ENCODE peak calls at places on chromosomes 5 and 9, in six cellular contexts. V is upper lobe of left lung, I is K562, T is A549, R is GM12878, S is HepG2. K is an unnamed sample.
A peak's percentile ranks its signal among the peaks of the same experiment; 100 is the strongest.

GRCh38 chr5:178107889-178108288 is 5.4 kb upstream of the N4BP3 start:
- ATAC-seq in V (no peak), I (no peak), T (peak; percentile 23), R (no peak), S (no peak), K (no peak)

GRCh38 chr5:176980818-176981217 is 25.8 kb downstream of the UIMC1 start:
- ATAC-seq in V (no peak), I (no peak), T (no peak), R (no peak), S (no peak), K (no peak)

GRCh38 chr9:79623799-79624721 is 52.3 kb downstream of the TLE4 start:
- ATAC-seq in V (peak; percentile 90), I (peak; percentile 86), T (peak; percentile 79), R (peak; percentile 97), S (peak; percentile 43), K (peak; percentile 55)

GRCh38 chr9:124618476-124618875 is 111.3 kb upstream of the NR5A1 start:
- ATAC-seq in V (no peak), I (no peak), T (peak; percentile 40), R (peak; percentile 3), S (no peak), K (no peak)

GRCh38 chr5:142845402-142845901 is 75.3 kb downstream of the ARHGAP26 start:
- ATAC-seq in V (no peak), I (peak; percentile 68), T (peak; percentile 33), R (peak; percentile 62), S (peak; percentile 42), K (peak; percentile 26)

GRCh38 chr9:93893899-93894690 is 61.1 kb downstream of the BARX1 start:
- ATAC-seq in V (no peak), I (no peak), T (no peak), R (no peak), S (peak; percentile 94), K (no peak)

GRCh38 chr5:40452874-40453624 is 226.7 kb upstream of the PTGER4 start:
- ATAC-seq in V (no peak), I (no peak), T (no peak), R (peak; percentile 40), S (no peak), K (no peak)

GRCh38 chr9:93398471-93398870 is 53.0 kb upstream of the FAM120A start:
- ATAC-seq in V (no peak), I (no peak), T (no peak), R (no peak), S (no peak), K (no peak)

GRCh38 chr9:83981126-83981871 is 694 bp downstream of the RMI1 start:
- ATAC-seq in V (no peak), I (peak; percentile 8), T (peak; percentile 32), R (peak; percentile 2), S (peak; percentile 41), K (no peak)

GRCh38 chr5:13601152-13601551 is 343.3 kb downstream of the DNAH5 start:
- ATAC-seq in V (no peak), I (no peak), T (no peak), R (no peak), S (no peak), K (no peak)

GRCh38 chr9:127822108-127822507 is 19.4 kb downstream of the FPGS start:
- ATAC-seq in V (no peak), I (no peak), T (no peak), R (no peak), S (no peak), K (no peak)

GRCh38 chr5:172999351-172999973 is 15.9 kb downstream of the ATP6V0E1 start:
- ATAC-seq in V (no peak), I (no peak), T (peak; percentile 27), R (no peak), S (no peak), K (peak; percentile 63)

GRCh38 chr5:66339896-66340295 is 195.8 kb downstream of the SREK1 start:
- ATAC-seq in V (peak; percentile 37), I (no peak), T (no peak), R (no peak), S (no peak), K (peak; percentile 36)

GRCh38 chr5:96876292-96876850 is at the start of gene ERAP2:
- ATAC-seq in V (no peak), I (peak; percentile 72), T (peak; percentile 65), R (peak; percentile 58), S (peak; percentile 59), K (peak; percentile 55)

GRCh38 chr5:117414926-117415325 is 840.3 kb upstream of the SEMA6A start:
- ATAC-seq in V (no peak), I (no peak), T (no peak), R (no peak), S (no peak), K (no peak)

GRCh38 chr5:3659907-3660306 is 64.3 kb downstream of the IRX1 start:
- ATAC-seq in V (peak; percentile 81), I (no peak), T (no peak), R (no peak), S (no peak), K (no peak)

GRCh38 chr5:42555797-42556196 is 132.6 kb downstream of the GHR start:
- ATAC-seq in V (no peak), I (no peak), T (no peak), R (no peak), S (peak; percentile 55), K (no peak)

GRCh38 chr9:1100945-1101344 is 50.8 kb downstream of the DMRT2 start:
- ATAC-seq in V (no peak), I (no peak), T (peak; percentile 91), R (peak; percentile 59), S (peak; percentile 98), K (peak; percentile 48)

GRCh38 chr9:34291019-34291418 is 38.0 kb downstream of the KIF24 start:
- ATAC-seq in V (no peak), I (no peak), T (no peak), R (no peak), S (no peak), K (no peak)

GRCh38 chr5:140658870-140659269 is 5.8 kb upstream of the WDR55 start:
- ATAC-seq in V (no peak), I (no peak), T (no peak), R (no peak), S (no peak), K (no peak)

GRCh38 chr5:140664018-140664352 is 719 bp upstream of the WDR55 start:
- ATAC-seq in V (no peak), I (no peak), T (no peak), R (no peak), S (no peak), K (no peak)

GRCh38 chr5:140664353-140665119 is at the start of gene WDR55:
- ATAC-seq in V (peak; percentile 98), I (peak; percentile 98), T (peak; percentile 99), R (peak; percentile 98), S (peak; percentile 99), K (peak; percentile 99)
- TF ChIP-seq EP300 in V (peak; percentile 44), I (peak; percentile 3), T (no peak), R (no peak), S (peak; percentile 8), K (no peak)

GRCh38 chr9:70439991-70440706 is 25.7 kb upstream of the KLF9 start:
- ATAC-seq in V (no peak), I (peak; percentile 49), T (peak; percentile 61), R (no peak), S (no peak), K (no peak)

GRCh38 chr9:70441622-70442021 is 27.2 kb upstream of the KLF9 start:
- ATAC-seq in V (no peak), I (no peak), T (no peak), R (no peak), S (peak; percentile 82), K (no peak)

GRCh38 chr9:70435948-70436347 is 21.5 kb upstream of the KLF9 start:
- ATAC-seq in V (no peak), I (no peak), T (no peak), R (no peak), S (no peak), K (peak; percentile 40)

GRCh38 chr9:70442328-70442848 is 27.9 kb upstream of the KLF9 start:
- ATAC-seq in V (no peak), I (no peak), T (no peak), R (no peak), S (no peak), K (no peak)

DNA sequence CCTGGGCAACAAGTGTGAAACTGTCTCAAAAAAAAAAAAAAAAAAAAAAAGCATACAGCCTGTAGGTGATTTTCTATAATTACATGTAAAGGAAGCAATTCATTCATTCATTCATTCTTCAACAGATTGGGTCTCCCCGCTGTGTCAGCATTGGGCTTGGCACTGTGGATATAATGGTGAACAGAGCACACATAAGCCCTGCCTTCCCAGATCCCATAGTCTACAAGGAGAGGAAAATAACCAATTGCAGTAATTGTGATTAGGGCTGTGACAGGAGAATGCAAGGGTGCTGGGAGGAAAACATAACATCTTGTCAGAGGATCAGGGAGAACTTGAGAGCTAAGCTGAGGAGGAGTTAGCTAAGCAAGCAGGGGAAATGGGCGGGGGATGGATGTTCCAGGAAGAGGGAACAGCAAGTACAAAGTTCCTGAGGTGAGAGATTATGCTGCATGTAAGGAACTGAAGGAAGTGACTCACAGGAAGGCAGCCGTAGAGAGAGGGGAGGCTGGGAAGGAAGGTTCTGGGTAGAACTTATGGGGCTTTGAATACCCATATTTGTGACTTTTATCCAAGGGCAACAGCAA is 24.0 kb upstream of the KLF9 start:
- ATAC-seq in V (peak; percentile 75), I (peak; percentile 73), T (peak; percentile 87), R (no peak), S (no peak), K (peak; percentile 86)
- TF ChIP-seq EP300 in V (peak; percentile 99), I (peak; percentile 60), T (no peak), R (no peak), S (no peak), K (no peak)

GRCh38 chr5:54654211-54654610 is 136.7 kb downstream of the SNX18 start:
- ATAC-seq in V (no peak), I (no peak), T (no peak), R (no peak), S (no peak), K (no peak)

GRCh38 chr5:54655266-54655665 is 137.7 kb downstream of the SNX18 start:
- ATAC-seq in V (no peak), I (no peak), T (no peak), R (no peak), S (no peak), K (no peak)

GRCh38 chr5:54649041-54649504 is 131.5 kb downstream of the SNX18 start:
- ATAC-seq in V (no peak), I (no peak), T (no peak), R (no peak), S (no peak), K (no peak)

GRCh38 chr5:54655761-54656160 is 138.2 kb downstream of the SNX18 start:
- ATAC-seq in V (no peak), I (no peak), T (no peak), R (no peak), S (no peak), K (no peak)

DNA sequence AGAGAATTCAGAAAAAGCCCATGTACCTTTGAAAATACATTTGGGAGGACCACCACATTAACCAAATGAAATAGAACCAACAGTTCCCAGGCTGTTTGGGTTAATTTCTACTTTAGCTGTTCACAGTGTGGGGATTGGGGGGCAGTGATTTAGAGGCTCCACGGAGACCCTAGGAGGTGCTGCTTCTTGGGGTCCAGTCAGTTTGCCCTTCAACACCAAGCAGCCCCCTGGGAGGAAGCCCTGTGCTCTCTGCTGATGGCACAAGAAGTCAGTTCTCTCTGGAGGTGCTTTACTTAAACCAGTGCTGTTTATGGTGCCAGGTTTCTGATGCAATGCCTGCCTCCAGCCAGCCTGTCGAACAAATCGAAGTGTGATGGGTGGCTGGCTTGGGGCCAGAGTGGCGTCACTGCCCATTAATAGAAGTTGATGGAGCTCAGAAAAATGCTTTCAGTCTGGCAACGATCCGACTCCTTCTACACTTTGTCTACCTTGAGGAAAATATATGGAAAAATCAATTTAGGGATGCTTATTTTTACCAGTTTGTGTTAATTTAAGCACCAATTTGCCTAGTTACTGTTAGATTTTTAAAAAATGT is 134.0 kb downstream of the SNX18 start:
- ATAC-seq in V (no peak), I (no peak), T (no peak), R (no peak), S (no peak), K (no peak)
- TF ChIP-seq EP300 in V (no peak), I (no peak), T (no peak), R (no peak), S (no peak), K (no peak)

GRCh38 chr5:57816108-57816507 is 333.5 kb upstream of the ACTBL2 start:
- ATAC-seq in V (no peak), I (no peak), T (peak; percentile 95), R (no peak), S (no peak), K (no peak)
- TF ChIP-seq EP300 in V (no peak), I (no peak), T (no peak), R (no peak), S (no peak), K (no peak)